ENCODE peak calls at places on chromosomes 3 and 15, in seven cellular contexts. One of them, this sample, is unnamed.

GRCh38 chr3:134937256-134938023 is 142.4 kb downstream of the EPHB1 start:
- DNase-seq in posterior cingulate gyrus: no peak
- DNase-seq in activated naive CD4-positive, alpha-beta T cell treated with anti-CD3 and anti-CD28 coated beads, Interleukin-2, amount 50 U/mL, for 16 hours: no peak
- DNase-seq in activated CD4-positive, CD25-positive, alpha-beta regulatory T cell: no peak
- DNase-seq in GM12865: no peak
- DNase-seq in NCI-H1436: peak; percentile 73
- DNase-seq in M059J: peak; percentile 8
- DNase-seq in this sample: no peak

GRCh38 chr3:18234717-18235335 is 190.3 kb downstream of the SATB1 start:
- DNase-seq in posterior cingulate gyrus: no peak
- DNase-seq in activated naive CD4-positive, alpha-beta T cell treated with anti-CD3 and anti-CD28 coated beads, Interleukin-2, amount 50 U/mL, for 16 hours: no peak
- DNase-seq in activated CD4-positive, CD25-positive, alpha-beta regulatory T cell: no peak
- DNase-seq in GM12865: no peak
- DNase-seq in NCI-H1436: no peak
- DNase-seq in M059J: peak; percentile 51
- DNase-seq in this sample: peak; percentile 72

GRCh38 chr3:140021269-140021668 is 86.3 kb downstream of the CLSTN2 start:
- DNase-seq in posterior cingulate gyrus: no peak
- DNase-seq in activated naive CD4-positive, alpha-beta T cell treated with anti-CD3 and anti-CD28 coated beads, Interleukin-2, amount 50 U/mL, for 16 hours: no peak
- DNase-seq in activated CD4-positive, CD25-positive, alpha-beta regulatory T cell: no peak
- DNase-seq in GM12865: no peak
- DNase-seq in NCI-H1436: no peak
- DNase-seq in M059J: no peak
- DNase-seq in this sample: no peak

GRCh38 chr3:12695916-12696315 is 32.0 kb upstream of the RAF1 start:
- DNase-seq in posterior cingulate gyrus: no peak
- DNase-seq in activated naive CD4-positive, alpha-beta T cell treated with anti-CD3 and anti-CD28 coated beads, Interleukin-2, amount 50 U/mL, for 16 hours: no peak
- DNase-seq in activated CD4-positive, CD25-positive, alpha-beta regulatory T cell: no peak
- DNase-seq in GM12865: no peak
- DNase-seq in NCI-H1436: no peak
- DNase-seq in M059J: no peak
- DNase-seq in this sample: no peak

GRCh38 chr15:80550910-80551265 is 144.2 kb upstream of the ABHD17C start:
- DNase-seq in posterior cingulate gyrus: no peak
- DNase-seq in activated naive CD4-positive, alpha-beta T cell treated with anti-CD3 and anti-CD28 coated beads, Interleukin-2, amount 50 U/mL, for 16 hours: no peak
- DNase-seq in activated CD4-positive, CD25-positive, alpha-beta regulatory T cell: no peak
- DNase-seq in GM12865: no peak
- DNase-seq in NCI-H1436: no peak
- DNase-seq in M059J: peak; percentile 58
- DNase-seq in this sample: no peak

GRCh38 chr3:126070146-126070545 is 13.8 kb downstream of the SLC41A3 start:
- DNase-seq in posterior cingulate gyrus: no peak
- DNase-seq in activated naive CD4-positive, alpha-beta T cell treated with anti-CD3 and anti-CD28 coated beads, Interleukin-2, amount 50 U/mL, for 16 hours: no peak
- DNase-seq in activated CD4-positive, CD25-positive, alpha-beta regulatory T cell: no peak
- DNase-seq in GM12865: no peak
- DNase-seq in NCI-H1436: no peak
- DNase-seq in M059J: no peak
- DNase-seq in this sample: no peak

GRCh38 chr3:100269410-100270217 is 8.8 kb downstream of the TBC1D23 start:
- DNase-seq in posterior cingulate gyrus: no peak
- DNase-seq in activated naive CD4-positive, alpha-beta T cell treated with anti-CD3 and anti-CD28 coated beads, Interleukin-2, amount 50 U/mL, for 16 hours: no peak
- DNase-seq in activated CD4-positive, CD25-positive, alpha-beta regulatory T cell: no peak
- DNase-seq in GM12865: no peak
- DNase-seq in NCI-H1436: no peak
- DNase-seq in M059J: peak; percentile 100
- DNase-seq in this sample: peak; percentile 96

GRCh38 chr3:47441796-47442551 is 33.8 kb downstream of the SCAP start:
- DNase-seq in posterior cingulate gyrus: no peak
- DNase-seq in activated naive CD4-positive, alpha-beta T cell treated with anti-CD3 and anti-CD28 coated beads, Interleukin-2, amount 50 U/mL, for 16 hours: no peak
- DNase-seq in activated CD4-positive, CD25-positive, alpha-beta regulatory T cell: no peak
- DNase-seq in GM12865: no peak
- DNase-seq in NCI-H1436: no peak
- DNase-seq in M059J: no peak
- DNase-seq in this sample: no peak

GRCh38 chr15:67133026-67133425 is 67.6 kb downstream of the SMAD3 start:
- DNase-seq in posterior cingulate gyrus: no peak
- DNase-seq in activated naive CD4-positive, alpha-beta T cell treated with anti-CD3 and anti-CD28 coated beads, Interleukin-2, amount 50 U/mL, for 16 hours: no peak
- DNase-seq in activated CD4-positive, CD25-positive, alpha-beta regulatory T cell: no peak
- DNase-seq in GM12865: no peak
- DNase-seq in NCI-H1436: no peak
- DNase-seq in M059J: no peak
- DNase-seq in this sample: no peak

GRCh38 chr3:55413236-55413635 is 73.9 kb downstream of the WNT5A start:
- DNase-seq in posterior cingulate gyrus: no peak
- DNase-seq in activated naive CD4-positive, alpha-beta T cell treated with anti-CD3 and anti-CD28 coated beads, Interleukin-2, amount 50 U/mL, for 16 hours: no peak
- DNase-seq in activated CD4-positive, CD25-positive, alpha-beta regulatory T cell: no peak
- DNase-seq in GM12865: no peak
- DNase-seq in NCI-H1436: no peak
- DNase-seq in M059J: no peak
- DNase-seq in this sample: no peak

GRCh38 chr3:8872291-8872690 is 91.0 kb downstream of the RAD18 start:
- DNase-seq in posterior cingulate gyrus: no peak
- DNase-seq in activated naive CD4-positive, alpha-beta T cell treated with anti-CD3 and anti-CD28 coated beads, Interleukin-2, amount 50 U/mL, for 16 hours: no peak
- DNase-seq in activated CD4-positive, CD25-positive, alpha-beta regulatory T cell: no peak
- DNase-seq in GM12865: no peak
- DNase-seq in NCI-H1436: no peak
- DNase-seq in M059J: no peak
- DNase-seq in this sample: no peak

GRCh38 chr3:66398228-66399025 is 102.4 kb downstream of the LRIG1 start:
- DNase-seq in posterior cingulate gyrus: no peak
- DNase-seq in activated naive CD4-positive, alpha-beta T cell treated with anti-CD3 and anti-CD28 coated beads, Interleukin-2, amount 50 U/mL, for 16 hours: no peak
- DNase-seq in activated CD4-positive, CD25-positive, alpha-beta regulatory T cell: no peak
- DNase-seq in GM12865: no peak
- DNase-seq in NCI-H1436: no peak
- DNase-seq in M059J: peak; percentile 13
- DNase-seq in this sample: no peak